ENCODE peak calls at places on chromosomes 2 and 18, in nine cellular contexts. I is esophagus muscularis mucosa, M is stomach, O is body of pancreas, Q is left lung, J is SK-N-SH, B is adrenal gland, S is lower lobe of right lung, V is heart right ventricle. D is an unnamed sample.

GRCh38 chr2:192978317-192978874 is 783.7 kb upstream of the TMEFF2 start:
- DNase-seq in I (no peak), M (no peak), O (no peak), Q (no peak), J (peak), B (no peak), S (no peak), V (no peak), D (no peak)

GRCh38 chr18:3995476-3996102 is 459.5 kb downstream of the DLGAP1 start:
- DNase-seq in I (no peak), M (peak), O (peak), Q (no peak), J (peak), B (peak), S (no peak), V (peak), D (peak)

GRCh38 chr2:150403457-150403856 is 84.0 kb downstream of the RND3 start:
- DNase-seq in I (no peak), M (no peak), O (no peak), Q (no peak), J (no peak), B (no peak), S (no peak), V (no peak), D (no peak)

GRCh38 chr18:28109781-28110460 is 67.0 kb downstream of the CDH2 start:
- DNase-seq in I (no peak), M (no peak), O (no peak), Q (no peak), J (no peak), B (no peak), S (no peak), V (no peak), D (no peak)

GRCh38 chr2:117960231-117960630 is 53.6 kb downstream of the CCDC93 start:
- DNase-seq in I (no peak), M (no peak), O (no peak), Q (no peak), J (no peak), B (no peak), S (no peak), V (no peak), D (no peak)

GRCh38 chr2:196804381-196804780 is 4.8 kb downstream of the C2orf66 start:
- DNase-seq in I (no peak), M (no peak), O (no peak), Q (no peak), J (no peak), B (no peak), S (no peak), V (no peak), D (no peak)

GRCh38 chr18:60888225-60888624 is 445.0 kb upstream of the CDH20 start:
- DNase-seq in I (no peak), M (no peak), O (no peak), Q (no peak), J (no peak), B (no peak), S (no peak), V (no peak), D (no peak)

GRCh38 chr2:120869036-120869435 is 133.4 kb downstream of the GLI2 start:
- DNase-seq in I (no peak), M (no peak), O (no peak), Q (no peak), J (no peak), B (no peak), S (peak), V (no peak), D (no peak)

GRCh38 chr2:70529663-70530062 is 24.0 kb downstream of the TGFA start:
- DNase-seq in I (peak), M (no peak), O (no peak), Q (no peak), J (no peak), B (no peak), S (no peak), V (no peak), D (no peak)

GRCh38 chr2:46259782-46260178 is 37.4 kb upstream of the EPAS1 start:
- DNase-seq in I (no peak), M (no peak), O (no peak), Q (no peak), J (no peak), B (no peak), S (no peak), V (no peak), D (no peak)

GRCh38 chr2:121999273-121999672 is 243.8 kb downstream of the TSN start:
- DNase-seq in I (no peak), M (no peak), O (no peak), Q (no peak), J (peak), B (no peak), S (no peak), V (no peak), D (peak)

GRCh38 chr2:128536925-128537620 is 218.4 kb upstream of the HS6ST1 start:
- DNase-seq in I (no peak), M (peak), O (no peak), Q (peak), J (no peak), B (peak), S (no peak), V (no peak), D (no peak)

GRCh38 chr2:226720948-226721347 is 78.7 kb downstream of the IRS1 start:
- DNase-seq in I (peak), M (no peak), O (no peak), Q (no peak), J (peak), B (no peak), S (no peak), V (no peak), D (no peak)

GRCh38 chr2:207813221-207813916 is 43.7 kb upstream of the FZD5 start:
- DNase-seq in I (no peak), M (no peak), O (no peak), Q (no peak), J (no peak), B (no peak), S (no peak), V (no peak), D (no peak)

GRCh38 chr2:60438136-60438535 is 115.3 kb downstream of the BCL11A start:
- DNase-seq in I (no peak), M (no peak), O (no peak), Q (no peak), J (no peak), B (no peak), S (no peak), V (no peak), D (no peak)

GRCh38 chr18:55506074-55506473 is 81.9 kb downstream of the TCF4 start:
- DNase-seq in I (no peak), M (no peak), O (no peak), Q (no peak), J (no peak), B (no peak), S (no peak), V (no peak), D (no peak)

GRCh38 chr2:218305383-218305782 is 13.1 kb upstream of the TMBIM1 start:
- DNase-seq in I (no peak), M (no peak), O (no peak), Q (no peak), J (no peak), B (no peak), S (no peak), V (no peak), D (no peak)

GRCh38 chr2:235419996-235420395 is 73.8 kb upstream of the AGAP1 start:
- DNase-seq in I (no peak), M (no peak), O (no peak), Q (no peak), J (no peak), B (no peak), S (no peak), V (no peak), D (no peak)

GRCh38 chr18:845152-845819 is 33.2 kb upstream of the YES1 start:
- DNase-seq in I (no peak), M (no peak), O (no peak), Q (no peak), J (no peak), B (no peak), S (no peak), V (peak), D (no peak)

GRCh38 chr2:19542796-19543195 is 184.4 kb upstream of the OSR1 start:
- DNase-seq in I (peak), M (no peak), O (no peak), Q (no peak), J (no peak), B (no peak), S (no peak), V (no peak), D (no peak)

GRCh38 chr2:18656048-18656447 is 66.7 kb upstream of the NT5C1B start:
- DNase-seq in I (no peak), M (no peak), O (no peak), Q (no peak), J (no peak), B (no peak), S (no peak), V (no peak), D (no peak)

GRCh38 chr2:152627010-152627957 is 90.0 kb downstream of the PRPF40A start:
- DNase-seq in I (no peak), M (no peak), O (no peak), Q (no peak), J (peak), B (no peak), S (no peak), V (no peak), D (no peak)

GRCh38 chr2:46487667-46488333 is 8.4 kb downstream of the TMEM247 start:
- DNase-seq in I (peak), M (no peak), O (peak), Q (peak), J (no peak), B (peak), S (peak), V (peak), D (no peak)

GRCh38 chr2:160471950-160472349 is 21.7 kb downstream of the RBMS1 start:
- DNase-seq in I (no peak), M (no peak), O (no peak), Q (no peak), J (no peak), B (no peak), S (no peak), V (no peak), D (no peak)
- H3K27ac ChIP-seq in I (peak), M (peak), O (no peak), Q (peak), J (no peak), B (no peak), S (no peak), V (peak), D (no peak)

DNA sequence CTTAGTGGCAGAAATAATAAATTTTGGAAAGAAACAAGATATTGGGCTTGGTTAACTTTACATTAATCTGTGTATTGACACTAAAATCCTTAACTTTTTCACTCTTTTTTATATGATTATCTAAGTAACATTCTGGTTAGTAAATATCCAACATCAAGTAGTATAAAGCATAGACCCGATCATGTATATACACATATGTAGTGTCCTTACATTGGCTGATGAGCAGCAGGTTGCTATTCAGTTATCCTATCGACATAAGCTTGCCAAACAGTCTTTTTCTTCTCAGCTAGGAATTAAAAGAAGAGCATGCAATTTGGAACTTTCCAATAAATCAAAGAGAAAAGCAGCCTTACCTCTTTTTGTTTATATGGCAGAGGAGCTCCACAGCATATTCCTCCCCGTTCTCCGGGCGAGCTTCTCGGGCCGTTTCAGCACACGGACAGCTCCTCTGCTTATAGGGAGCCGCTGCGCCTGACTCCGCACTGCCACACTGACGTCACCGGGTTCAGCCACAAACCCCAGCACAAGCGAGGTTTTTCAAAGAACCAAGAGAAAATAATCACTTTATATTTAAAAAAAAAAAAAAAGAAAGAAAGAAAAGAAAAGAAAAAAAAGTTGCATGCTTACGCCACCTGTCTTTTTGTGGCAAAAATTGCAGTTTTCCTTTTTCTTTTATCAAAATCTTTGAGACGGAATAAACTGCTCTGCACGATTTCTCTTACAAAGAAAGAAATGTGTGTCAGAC is at the start of gene SCG2:
- DNase-seq in I (no peak), M (peak), O (peak), Q (peak), J (peak), B (peak), S (peak), V (peak), D (no peak)
- TF ChIP-seq CTCF in I (peak), M (no peak), O (no peak), Q (no peak), J (peak), B (peak), S (peak), V (no peak), D (peak)

GRCh38 chr2:176997792-176998169 is 214.8 kb upstream of the HNRNPA3 start:
- DNase-seq in I (no peak), M (no peak), O (no peak), Q (no peak), J (no peak), B (no peak), S (no peak), V (no peak), D (no peak)
- H3K27ac ChIP-seq in I (no peak), M (no peak), O (no peak), Q (no peak), J (peak), B (no peak), S (no peak), V (no peak), D (no peak)

GRCh38 chr18:58727776-58728500 is 56.7 kb downstream of the MALT1 start:
- DNase-seq in I (no peak), M (no peak), O (no peak), Q (no peak), J (no peak), B (no peak), S (no peak), V (no peak), D (no peak)
- TF ChIP-seq CTCF in I (no peak), M (no peak), O (no peak), Q (no peak), J (no peak), B (no peak), S (no peak), V (no peak), D (no peak)

DNA sequence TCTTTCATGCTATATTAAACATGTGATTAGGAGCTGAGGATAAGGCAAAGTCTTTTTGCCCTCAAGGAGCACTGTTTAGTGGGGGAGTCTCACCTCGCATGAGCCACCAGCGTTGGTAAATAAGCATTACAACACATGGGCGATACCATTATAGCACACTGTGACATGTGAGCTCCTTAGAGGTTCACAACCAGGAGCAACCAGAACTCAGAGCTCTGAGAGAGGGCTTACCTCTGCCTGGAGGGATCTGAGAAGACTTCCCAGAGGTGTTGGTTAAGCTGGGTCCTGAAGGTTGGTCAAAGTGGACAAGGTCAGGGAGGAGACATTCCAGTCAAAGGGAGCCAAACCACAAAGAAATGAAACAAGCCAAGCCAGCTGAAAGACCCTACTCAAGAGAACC is 158.8 kb downstream of the ESCO1 start:
- DNase-seq in I (no peak), M (no peak), O (no peak), Q (no peak), J (no peak), B (no peak), S (no peak), V (no peak), D (no peak)
- H3K27ac ChIP-seq in I (no peak), M (no peak), O (no peak), Q (no peak), J (no peak), B (no peak), S (no peak), V (no peak), D (no peak)

D was measured in foreskin keratinocyte.